ENCODE peak calls at places on chromosomes 7 and 10, in seven cellular contexts. S is pancreas, O is colonic mucosa, M is iPS DF 6.9, Z is suprapubic skin, K is lung, N is uterus. H is an unnamed sample. For H3K4me1 and H3K9me3, the result is how much of the 10 kb centered on the place peaks cover.

GRCh38 chr10:6494934-6495592 is 85.0 kb downstream of the PRKCQ start:
- DNase-seq in S (no peak), O (no peak), M (no peak), Z (no peak), K (no peak), N (no peak), H (no peak)

GRCh38 chr10:91536101-91536500 is 96.8 kb downstream of the PPP1R3C start:
- DNase-seq in S (no peak), O (peak), M (no peak), Z (no peak), K (peak), N (peak), H (no peak)

GRCh38 chr10:93160829-93161228 is 87.1 kb downstream of the CYP26A1 start:
- DNase-seq in S (no peak), O (no peak), M (no peak), Z (peak), K (peak), N (no peak), H (peak)

GRCh38 chr10:15430969-15431791 is 60.1 kb upstream of the FAM171A1 start:
- DNase-seq in S (no peak), O (no peak), M (no peak), Z (no peak), K (no peak), N (no peak), H (no peak)

GRCh38 chr7:75650671-75651070 is 88.1 kb downstream of the HIP1 start:
- DNase-seq in S (no peak), O (peak), M (no peak), Z (no peak), K (peak), N (no peak), H (peak)

GRCh38 chr7:45924283-45924682 is 3.2 kb upstream of the IGFBP3 start:
- DNase-seq in S (no peak), O (no peak), M (no peak), Z (no peak), K (no peak), N (no peak), H (no peak)

GRCh38 chr7:157409149-157409752 is 72.4 kb downstream of the DNAJB6 start:
- DNase-seq in S (peak), O (no peak), M (no peak), Z (no peak), K (no peak), N (no peak), H (no peak)

GRCh38 chr7:100779359-100779758 is 46.0 kb downstream of the ZAN start:
- DNase-seq in S (no peak), O (no peak), M (no peak), Z (no peak), K (no peak), N (no peak), H (no peak)

GRCh38 chr7:121329460-121330052 is 756 bp downstream of the WNT16 start:
- DNase-seq in S (peak), O (peak), M (no peak), Z (no peak), K (no peak), N (peak), H (no peak)

GRCh38 chr7:74355091-74355490 is 65.9 kb downstream of the CLIP2 start:
- DNase-seq in S (no peak), O (peak), M (no peak), Z (no peak), K (no peak), N (no peak), H (peak)

GRCh38 chr7:75599244-75599771 is 107.2 kb downstream of the SPDYE5 start:
- DNase-seq in S (peak), O (no peak), M (no peak), Z (no peak), K (no peak), N (no peak), H (no peak)

GRCh38 chr10:119025336-119025735 is 4.2 kb upstream of the NANOS1 start:
- DNase-seq in S (peak), O (no peak), M (no peak), Z (peak), K (peak), N (peak), H (peak)

GRCh38 chr7:157073949-157074624 is 63.6 kb upstream of the MNX1 start:
- DNase-seq in S (no peak), O (no peak), M (no peak), Z (no peak), K (no peak), N (no peak), H (no peak)

GRCh38 chr7:1235501-1236131 is 2.9 kb downstream of the UNCX start:
- DNase-seq in S (peak), O (no peak), M (no peak), Z (peak), K (no peak), N (no peak), H (no peak)

GRCh38 chr7:145845345-145845744 is 271.3 kb upstream of the CNTNAP2 start:
- DNase-seq in S (no peak), O (no peak), M (no peak), Z (no peak), K (no peak), N (no peak), H (no peak)

GRCh38 chr7:44306608-44307007 is 18.8 kb downstream of the CAMK2B start:
- DNase-seq in S (no peak), O (peak), M (no peak), Z (no peak), K (no peak), N (no peak), H (peak)

GRCh38 chr7:154231732-154232131 is 179.5 kb downstream of the DPP6 start:
- DNase-seq in S (no peak), O (no peak), M (peak), Z (no peak), K (no peak), N (no peak), H (no peak)

GRCh38 chr7:17638727-17639126 is 301.6 kb downstream of the SNX13 start:
- DNase-seq in S (no peak), O (no peak), M (no peak), Z (no peak), K (no peak), N (no peak), H (no peak)

GRCh38 chr7:103811997-103812396 is 177.5 kb downstream of the RELN start:
- DNase-seq in S (no peak), O (peak), M (peak), Z (no peak), K (no peak), N (no peak), H (no peak)

GRCh38 chr7:155919400-155920067 is 107.3 kb upstream of the SHH start:
- DNase-seq in S (no peak), O (no peak), M (no peak), Z (no peak), K (no peak), N (no peak), H (no peak)

GRCh38 chr7:50792342-50793114 is 9.8 kb upstream of the GRB10 start:
- DNase-seq in S (peak), O (no peak), M (no peak), Z (peak), K (peak), N (peak), H (no peak)

GRCh38 chr7:49091519-49091918 is 167.2 kb downstream of the CDC14C start:
- DNase-seq in S (no peak), O (no peak), M (no peak), Z (no peak), K (no peak), N (no peak), H (no peak)

GRCh38 chr10:132446661-132447445 is 49.9 kb downstream of the PWWP2B start:
- DNase-seq in S (peak), O (peak), M (no peak), Z (no peak), K (peak), N (peak), H (no peak)

GRCh38 chr7:132933076-132933466 is 148.8 kb downstream of the CHCHD3 start:
- DNase-seq in S (no peak), O (no peak), M (no peak), Z (no peak), K (no peak), N (no peak), H (no peak)

GRCh38 chr7:140541513-140542192 is 62.3 kb upstream of the MKRN1 start:
- DNase-seq in S (no peak), O (peak), M (peak), Z (no peak), K (peak), N (peak), H (no peak)

GRCh38 chr7:92765725-92766124 is 70.6 kb downstream of the CDK6 start:
- DNase-seq in S (no peak), O (no peak), M (no peak), Z (no peak), K (no peak), N (no peak), H (no peak)

GRCh38 chr7:155405399-155406318 is 52.3 kb upstream of the EN2 start:
- DNase-seq in S (peak), O (no peak), M (no peak), Z (no peak), K (no peak), N (no peak), H (no peak)

GRCh38 chr7:75951506-75951905 is 36.6 kb downstream of the POR start:
- DNase-seq in S (no peak), O (no peak), M (no peak), Z (no peak), K (peak), N (no peak), H (no peak)

GRCh38 chr10:46035923-46036849 is 5.8 kb upstream of the NCOA4 start:
- DNase-seq in S (no peak), O (no peak), M (no peak), Z (no peak), K (no peak), N (no peak), H (no peak)

GRCh38 chr7:135757719-135758411 is 9.3 kb upstream of the FAM180A start:
- DNase-seq in S (no peak), O (no peak), M (no peak), Z (no peak), K (no peak), N (peak), H (peak)

GRCh38 chr7:22853674-22854157 is 31.1 kb upstream of the TOMM7 start:
- DNase-seq in S (no peak), O (peak), M (no peak), Z (no peak), K (no peak), N (no peak), H (no peak)

GRCh38 chr7:101952355-101953247 is 135.2 kb downstream of the CUX1 start:
- DNase-seq in S (no peak), O (no peak), M (no peak), Z (no peak), K (no peak), N (peak), H (no peak)

GRCh38 chr10:102674566-102674965 is 30.3 kb downstream of the TRIM8 start:
- DNase-seq in S (no peak), O (no peak), M (no peak), Z (peak), K (no peak), N (no peak), H (no peak)
- H3K4me1 ChIP-seq in S (under half), O (under half), M (under half), Z (half or more), K (under half), N (under half), H (under half)

DNA sequence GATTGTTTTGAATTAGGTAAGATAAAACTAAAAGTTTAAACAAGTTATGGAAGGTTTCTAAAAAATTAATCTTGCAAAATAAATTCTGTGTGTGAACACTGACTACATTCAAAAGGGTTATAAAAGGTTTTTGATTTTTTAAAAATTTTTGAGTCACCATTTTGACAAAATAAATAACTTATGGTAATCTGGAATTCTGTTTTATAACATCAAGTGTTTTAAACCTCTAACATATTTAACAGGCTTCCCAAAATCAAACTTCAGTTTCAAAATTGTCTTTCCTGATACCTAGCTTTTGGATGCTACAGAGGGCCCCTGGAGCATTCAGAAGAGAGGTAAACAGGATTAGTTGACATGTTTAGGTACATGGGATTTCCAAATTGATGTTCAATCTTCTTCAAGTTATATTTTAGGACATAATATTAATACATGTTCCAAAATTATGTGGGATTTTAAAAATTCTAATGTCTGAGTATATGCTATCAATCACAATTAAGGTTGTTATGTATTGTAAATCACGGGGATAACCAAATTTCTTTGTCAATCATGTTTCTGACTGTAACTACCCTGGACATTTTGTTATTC is 8.1 kb upstream of the CPA2 start:
- DNase-seq in S (no peak), O (no peak), M (no peak), Z (no peak), K (no peak), N (no peak), H (no peak)
- H3K9me3 ChIP-seq in S (under half), O (under half), M (under half), Z (under half), K (under half), N (under half), H (under half)

DNA sequence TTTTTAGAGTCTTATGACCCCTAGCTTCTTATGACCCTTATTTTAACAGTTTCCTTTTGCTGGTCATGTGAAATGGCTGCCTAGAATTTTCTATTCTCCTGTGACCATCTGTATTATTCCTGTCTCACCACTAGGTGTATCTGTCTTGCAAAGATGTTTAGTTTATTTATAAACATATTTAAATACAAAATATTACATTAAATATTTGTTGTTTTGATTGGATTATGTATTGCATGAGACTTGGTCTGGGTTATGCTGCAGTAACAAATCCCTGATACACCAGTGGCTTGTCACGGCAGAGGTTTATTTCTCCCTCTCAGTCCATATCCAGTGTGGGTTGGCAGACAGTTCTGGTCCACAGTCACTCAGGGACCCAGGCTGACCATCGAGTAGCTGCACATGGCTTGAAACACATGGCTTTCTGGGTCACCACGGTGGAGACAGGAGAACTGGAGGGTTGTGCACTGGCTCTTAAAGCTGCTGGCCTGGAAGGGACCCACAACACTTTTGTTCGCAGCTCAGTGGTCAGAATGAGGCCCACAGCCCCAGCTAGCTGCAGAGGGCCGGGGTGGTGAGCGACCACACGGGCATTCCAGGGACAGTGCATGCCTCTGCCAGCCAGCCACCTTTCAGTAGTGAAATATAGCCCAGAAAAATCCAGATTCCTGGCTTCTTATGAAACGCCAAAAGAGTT is 7.4 kb downstream of the RASSF4 start:
- DNase-seq in S (no peak), O (peak), M (no peak), Z (peak), K (no peak), N (no peak), H (no peak)
- H3K4me1 ChIP-seq in S (under half), O (under half), M (under half), Z (half or more), K (under half), N (under half), H (under half)

DNA sequence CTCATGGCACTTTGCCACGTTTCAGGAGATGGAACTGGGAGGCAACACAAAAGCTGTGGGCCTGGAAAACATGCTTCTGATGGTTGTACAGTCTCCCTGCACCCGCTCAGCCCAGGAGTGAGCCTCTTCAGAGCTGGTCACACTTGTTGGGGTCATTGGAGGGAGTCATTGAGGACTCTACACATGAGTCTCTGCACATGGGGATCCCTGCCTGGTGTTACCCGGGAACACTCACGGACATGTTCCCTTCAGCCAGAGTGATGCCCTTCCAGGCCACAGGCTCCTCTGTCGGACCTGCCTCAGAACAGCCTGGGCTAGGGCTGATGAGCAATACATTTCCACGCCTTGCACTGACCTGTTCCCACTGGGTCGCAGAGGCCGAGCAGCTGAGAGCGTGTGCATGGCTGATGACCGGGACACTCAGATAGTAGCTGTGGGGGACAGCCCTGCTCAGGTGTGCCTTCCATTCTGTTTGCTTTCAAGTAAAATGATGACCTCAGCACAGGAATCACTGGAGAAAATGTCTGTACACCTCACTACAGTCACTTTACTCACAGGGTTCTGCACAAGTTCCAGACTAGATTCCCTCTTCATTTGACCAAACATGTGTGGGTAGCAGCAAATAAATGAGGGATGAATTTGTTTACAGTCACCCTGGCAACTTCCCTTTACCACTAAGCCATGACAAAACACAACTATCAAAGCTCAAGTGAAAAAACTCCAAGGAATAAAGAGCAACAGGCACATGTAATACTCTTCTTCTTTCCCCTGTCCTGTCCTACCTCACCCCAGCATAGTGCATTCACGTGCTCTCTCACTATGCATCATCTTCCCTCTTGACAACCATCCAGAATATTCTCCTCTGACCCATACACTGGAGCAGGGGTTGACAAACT is 355.0 kb downstream of the FGFR2 start:
- DNase-seq in S (no peak), O (no peak), M (no peak), Z (no peak), K (no peak), N (no peak), H (no peak)
- H3K9me3 ChIP-seq in S (under half), O (under half), M (under half), Z (under half), K (under half), N (under half), H (under half)

GRCh38 chr10:124695259-124695658 is 48.9 kb downstream of the FAM53B start:
- DNase-seq in S (no peak), O (no peak), M (no peak), Z (no peak), K (no peak), N (no peak), H (no peak)

GRCh38 chr10:124694467-124695195 is 49.5 kb downstream of the FAM53B start:
- DNase-seq in S (no peak), O (no peak), M (no peak), Z (no peak), K (no peak), N (no peak), H (no peak)

GRCh38 chr10:124691448-124692435 is 52.4 kb downstream of the FAM53B start:
- DNase-seq in S (no peak), O (no peak), M (no peak), Z (no peak), K (no peak), N (no peak), H (no peak)

GRCh38 chr10:124693396-124693795 is 50.8 kb downstream of the FAM53B start:
- DNase-seq in S (no peak), O (no peak), M (no peak), Z (no peak), K (no peak), N (no peak), H (no peak)

GRCh38 chr10:124693801-124694416 is 50.3 kb downstream of the FAM53B start:
- DNase-seq in S (peak), O (no peak), M (no peak), Z (no peak), K (no peak), N (no peak), H (no peak)
- H3K4me1 ChIP-seq in S (under half), O (under half), M (under half), Z (under half), K (under half), N (under half), H (under half)

DNA sequence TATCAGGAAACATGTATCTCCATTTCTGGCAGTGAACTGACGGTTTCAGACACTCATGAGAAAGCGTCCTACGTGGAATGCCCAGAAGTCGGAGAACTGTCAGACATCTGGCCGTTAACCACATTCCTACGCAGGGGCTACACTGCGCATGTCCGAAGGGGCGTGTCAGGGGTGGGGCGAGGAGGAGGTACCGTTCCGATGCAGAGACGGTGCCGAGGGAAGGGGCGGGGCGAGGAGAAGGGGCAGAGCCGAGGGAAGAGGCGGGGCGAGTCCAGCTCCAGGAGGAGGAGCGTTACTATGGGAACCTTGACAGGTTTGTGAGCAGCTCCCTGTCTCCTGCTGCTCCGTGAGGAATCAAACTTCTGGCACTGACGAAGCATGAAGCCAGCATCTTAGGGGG is 366.9 kb upstream of the NUPR2 start:
- DNase-seq in S (no peak), O (no peak), M (no peak), Z (no peak), K (no peak), N (no peak), H (no peak)
- H3K9me3 ChIP-seq in S (under half), O (under half), M (under half), Z (half or more), K (under half), N (under half), H (under half)

GRCh38 chr10:122141821-122142651 is 129.1 kb upstream of the BTBD16 start:
- DNase-seq in S (no peak), O (no peak), M (no peak), Z (no peak), K (no peak), N (no peak), H (no peak)
- H3K4me1 ChIP-seq in S (under half), O (under half), M (under half), Z (half or more), K (under half), N (under half), H (under half)

DNA sequence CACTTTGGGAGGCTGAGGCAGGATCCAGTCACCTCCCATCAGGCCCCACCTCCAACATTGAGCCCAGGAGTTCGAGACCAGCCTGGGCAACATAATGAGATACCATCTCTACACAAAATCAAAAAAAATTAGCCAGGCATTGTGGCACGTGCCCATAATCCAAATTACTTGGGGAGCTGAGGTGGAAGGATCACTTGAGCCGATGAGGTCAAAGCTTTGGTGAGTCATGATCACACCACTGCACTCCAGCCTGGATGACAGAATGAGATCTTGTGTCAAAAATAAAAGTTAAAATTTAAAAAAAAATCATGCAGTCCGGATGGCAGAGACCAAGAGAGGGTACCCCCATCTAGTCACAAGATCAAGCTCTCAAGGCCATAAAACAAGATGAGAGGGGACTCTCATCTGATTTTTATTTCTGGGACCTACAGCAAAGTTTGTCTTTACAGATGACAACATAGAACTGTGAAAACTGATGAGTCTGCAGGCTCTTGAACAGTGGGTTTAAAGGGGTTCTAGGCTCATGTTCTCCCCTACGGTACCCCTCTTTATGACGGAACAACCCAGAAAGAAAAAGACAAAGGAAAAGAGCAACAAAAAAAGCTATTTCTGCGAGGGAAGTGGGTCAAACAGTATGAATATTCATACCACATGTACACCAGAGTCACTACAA is 28.9 kb upstream of the CREB3L2 start:
- DNase-seq in S (no peak), O (no peak), M (no peak), Z (no peak), K (no peak), N (no peak), H (no peak)
- H3K9me3 ChIP-seq in S (under half), O (under half), M (under half), Z (under half), K (under half), N (under half), H (under half)

H was measured in ascending aorta.